ENCODE peak calls at places on chromosomes 13 and 19, in nine cellular contexts. J, T, A, R, K, E, C, P and V are unnamed samples.

GRCh38 chr13:72530471-72530870 is 197.0 kb downstream of the MZT1 start:
- DNase-seq in J (no peak), T (peak; percentile 31), C (no peak), R (no peak), A (no peak), E (no peak), P (no peak), K (no peak), V (no peak)

GRCh38 chr13:109376936-109377335 is 409.4 kb downstream of the IRS2 start:
- DNase-seq in P (no peak), R (no peak), A (no peak), T (no peak), J (no peak), K (no peak), E (no peak), C (no peak), V (no peak)

GRCh38 chr19:9309974-9310446 is 372 bp upstream of the ZNF699 start:
- DNase-seq in C (no peak), P (peak; percentile 94), A (peak; percentile 83), K (peak; percentile 92), T (peak; percentile 88), J (peak; percentile 82), R (peak; percentile 97), E (peak; percentile 89), V (peak; percentile 80)

GRCh38 chr13:104773775-104774174 is 1707.6 kb upstream of the SLC10A2 start:
- DNase-seq in R (peak; percentile 78), K (no peak), P (no peak), E (no peak), A (peak; percentile 32), J (no peak), T (peak; percentile 79), C (no peak), V (no peak)

GRCh38 chr13:97946951-97947588 is 6.4 kb upstream of the IPO5 start:
- DNase-seq in A (peak; percentile 86), C (no peak), P (no peak), E (no peak), T (peak; percentile 79), K (no peak), R (no peak), J (no peak), V (no peak)

GRCh38 chr13:26964278-26965057 is 203.9 kb upstream of the GPR12 start:
- DNase-seq in R (no peak), C (no peak), P (no peak), K (peak; percentile 36), J (peak; percentile 72), A (no peak), T (peak; percentile 76), E (no peak), V (no peak)

GRCh38 chr13:99471231-99472202 is 29.8 kb upstream of the TM9SF2 start:
- DNase-seq in A (peak; percentile 23), K (no peak), T (no peak), J (no peak), R (no peak), P (no peak), E (no peak), C (no peak), V (no peak)

GRCh38 chr13:41942462-41943094 is 18.3 kb downstream of the VWA8 start:
- DNase-seq in C (no peak), A (peak; percentile 47), P (no peak), J (no peak), R (peak; percentile 88), T (peak; percentile 33), K (no peak), E (no peak), V (no peak)

GRCh38 chr13:42047561-42048322 is 706 bp upstream of the DGKH start:
- DNase-seq in C (no peak), T (peak; percentile 76), K (peak; percentile 74), J (peak; percentile 42), E (no peak), A (peak; percentile 72), R (peak; percentile 79), P (peak; percentile 80), V (peak; percentile 33)

GRCh38 chr13:25722893-25723292 is 328.9 kb downstream of the SHISA2 start:
- DNase-seq in C (no peak), T (no peak), R (no peak), P (no peak), A (no peak), E (no peak), K (no peak), J (no peak), V (no peak)

GRCh38 chr19:3320354-3320670 is 46.1 kb upstream of the NFIC start:
- DNase-seq in J (no peak), C (no peak), P (no peak), T (peak; percentile 57), K (no peak), A (no peak), R (no peak), E (no peak), V (no peak)

GRCh38 chr19:3722443-3723109 is 14.4 kb downstream of the TJP3 start:
- DNase-seq in K (peak; percentile 81), E (no peak), T (no peak), J (peak; percentile 88), P (no peak), C (no peak), A (no peak), R (peak; percentile 78), V (no peak)

GRCh38 chr13:32228330-32229041 is 86.7 kb downstream of the ZAR1L start:
- DNase-seq in C (no peak), J (no peak), A (peak; percentile 48), P (no peak), K (no peak), T (peak; percentile 68), R (peak; percentile 73), E (no peak), V (no peak)

GRCh38 chr13:77465595-77466195 is 69.8 kb upstream of the SCEL start:
- DNase-seq in T (no peak), A (no peak), C (no peak), E (no peak), R (no peak), P (no peak), J (no peak), K (no peak), V (no peak)

GRCh38 chr19:12346896-12347295 is 13.5 kb upstream of the ZNF563 start:
- DNase-seq in P (no peak), A (no peak), K (no peak), J (no peak), T (no peak), C (no peak), E (no peak), R (no peak), V (no peak)

GRCh38 chr19:42291437-42291815 is 10.5 kb upstream of the PRR19 start:
- DNase-seq in C (no peak), P (peak; percentile 79), A (no peak), J (no peak), K (peak; percentile 71), R (peak; percentile 50), T (no peak), E (no peak), V (no peak)

GRCh38 chr19:45477713-45478453 is 10.1 kb downstream of the FOSB start:
- DNase-seq in T (no peak), C (no peak), E (no peak), R (peak; percentile 67), J (no peak), K (no peak), P (no peak), A (no peak), V (no peak)

GRCh38 chr13:114002771-114003321 is 29.0 kb upstream of the C13orf46 start:
- DNase-seq in K (no peak), P (peak; percentile 65), C (no peak), A (no peak), R (no peak), E (no peak), T (no peak), J (peak; percentile 6), V (no peak)

GRCh38 chr13:67228909-67229308 is 1.2 kb downstream of the PCDH9 start:
- DNase-seq in P (no peak), J (no peak), A (peak; percentile 36), C (no peak), K (no peak), E (peak; percentile 30), R (no peak), T (no peak), V (no peak)

GRCh38 chr13:44819245-44819644 is 170.0 kb downstream of the NUFIP1 start:
- DNase-seq in J (peak; percentile 54), E (no peak), A (peak; percentile 65), P (no peak), T (peak; percentile 90), R (peak; percentile 29), K (no peak), C (no peak), V (no peak)

GRCh38 chr13:54184576-54184975 is 1156.0 kb downstream of the OLFM4 start:
- DNase-seq in E (no peak), C (no peak), P (no peak), R (no peak), J (no peak), T (no peak), A (no peak), K (no peak), V (no peak)

GRCh38 chr19:21084343-21084742 is 2.3 kb downstream of the ZNF714 start:
- DNase-seq in J (no peak), C (no peak), P (no peak), A (peak; percentile 40), T (peak; percentile 38), E (no peak), K (no peak), R (peak; percentile 26), V (peak; percentile 1)

GRCh38 chr19:37221136-37221535 is 3.1 kb downstream of the ZNF383 start:
- DNase-seq in C (no peak), T (no peak), A (no peak), E (no peak), K (no peak), P (no peak), R (no peak), J (no peak), V (no peak)

GRCh38 chr19:56142087-56142787 is 1.1 kb downstream of the ZNF444 start:
- DNase-seq in J (peak; percentile 93), C (no peak), T (no peak), K (peak; percentile 68), P (no peak), E (no peak), R (no peak), A (no peak), V (no peak)

GRCh38 chr13:21014666-21015170 is 46.7 kb downstream of the LATS2 start:
- DNase-seq in C (no peak), K (no peak), J (peak; percentile 27), R (no peak), T (peak; percentile 90), A (peak; percentile 85), P (no peak), E (no peak), V (no peak)

GRCh38 chr13:107124129-107124718 is 556.3 kb upstream of the ARGLU1 start:
- DNase-seq in A (no peak), K (no peak), R (peak; percentile 33), E (no peak), C (no peak), T (no peak), P (no peak), J (no peak), V (peak; percentile 20)

GRCh38 chr13:26872444-26873173 is 112.0 kb upstream of the GPR12 start:
- DNase-seq in C (no peak), E (peak; percentile 57), A (peak; percentile 9), P (peak; percentile 78), K (peak; percentile 64), J (peak; percentile 18), T (peak; percentile 34), R (peak; percentile 70), V (peak; percentile 32)

GRCh38 chr13:98108330-98108729 is 34.6 kb upstream of the FARP1 start:
- DNase-seq in E (no peak), C (no peak), R (no peak), A (no peak), T (no peak), P (no peak), K (no peak), J (no peak), V (no peak)